ENCODE peak calls at places on chromosomes 4 and X, in ten cellular contexts. P is foreskin fibroblast; X is fibroblast of the aortic adventitia; S is fibroblast of lung; Q is left ventricle myocardium inferior; A is spleen; M is dorsolateral prefrontal cortex; J is transverse colon; U is CD8-positive, alpha-beta T cell; R is mucosa of descending colon. I is an unnamed sample.

GRCh38 chr4:100017627-100018310 is 67.7 kb upstream of the H2AZ1 start:
- DNase-seq in P (no peak), R (no peak), U (no peak), J (no peak), X (no peak), S (no peak), M (no peak), A (no peak), Q (no peak), I (peak; percentile 26)

GRCh38 chr4:38308728-38309315 is 348.6 kb downstream of the PTTG2 start:
- DNase-seq in Q (no peak), X (peak; percentile 43), M (no peak), U (no peak), P (peak; percentile 38), R (no peak), S (peak; percentile 78), A (no peak), J (no peak), I (no peak)

GRCh38 chr4:1043658-1044468 is 32.4 kb downstream of the FGFRL1 start:
- DNase-seq in M (peak; percentile 88), P (peak; percentile 100), A (peak; percentile 72), R (peak; percentile 68), S (peak; percentile 99), U (no peak), Q (peak; percentile 82), X (peak; percentile 99), J (peak; percentile 76), I (no peak)

GRCh38 chr4:72842323-72842722 is 227.2 kb downstream of the COX18 start:
- DNase-seq in M (no peak), U (no peak), J (no peak), P (no peak), Q (no peak), R (no peak), S (peak; percentile 52), X (peak; percentile 39), A (no peak), I (no peak)

GRCh38 chr4:128162434-128162833 is 101.3 kb downstream of the LARP1B start:
- DNase-seq in S (peak; percentile 44), X (peak; percentile 37), Q (no peak), R (no peak), J (no peak), U (no peak), A (no peak), M (no peak), P (peak; percentile 16), I (no peak)

GRCh38 chr4:130233377-130234047 is 1137.6 kb downstream of the C4orf33 start:
- DNase-seq in Q (no peak), J (no peak), X (peak; percentile 12), R (no peak), P (no peak), M (no peak), U (no peak), A (no peak), S (no peak), I (peak; percentile 38)

GRCh38 chr4:86247328-86247727 is 112.5 kb downstream of the MAPK10 start:
- DNase-seq in S (peak; percentile 6), P (no peak), J (no peak), R (no peak), A (no peak), X (no peak), U (no peak), Q (no peak), M (no peak), I (no peak)

GRCh38 chr4:159267940-159268327 is 165.1 kb downstream of the RAPGEF2 start:
- DNase-seq in U (no peak), J (no peak), S (peak; percentile 62), A (no peak), R (no peak), Q (no peak), P (no peak), X (peak; percentile 76), M (no peak), I (no peak)

GRCh38 chrX:17040711-17041110 is 94.3 kb downstream of the REPS2 start:
- DNase-seq in M (no peak), X (no peak), P (no peak), J (no peak), S (no peak), U (no peak), R (no peak), A (no peak), Q (no peak), I (no peak)

GRCh38 chr4:31104596-31104995 is 384.4 kb downstream of the PCDH7 start:
- DNase-seq in S (no peak), R (no peak), P (no peak), A (no peak), X (no peak), M (no peak), U (no peak), J (no peak), Q (no peak), I (no peak)

GRCh38 chrX:47562615-47563243 is 1.7 kb downstream of the ARAF start:
- DNase-seq in R (no peak), P (peak; percentile 56), M (no peak), A (peak; percentile 75), Q (no peak), U (no peak), X (peak; percentile 44), S (no peak), J (no peak), I (peak; percentile 56)
- TF ChIP-seq CTCF in R (no peak), P (peak; percentile 26), M (peak; percentile 35), A (no peak), Q (peak; percentile 43), U (no peak), X (peak; percentile 44), S (peak; percentile 12), J (peak; percentile 19), I (peak; percentile 41)

GRCh38 chr4:65669981-65670330 is 333 bp downstream of the EPHA5 start:
- DNase-seq in A (no peak), X (no peak), R (no peak), J (no peak), Q (no peak), P (no peak), S (no peak), U (no peak), M (no peak), I (no peak)

GRCh38 chr4:65671402-65671801 is 1.1 kb upstream of the EPHA5 start:
- DNase-seq in R (no peak), X (no peak), M (no peak), J (no peak), A (no peak), P (no peak), U (no peak), Q (no peak), S (no peak), I (no peak)

GRCh38 chr4:65669008-65669971 is 999 bp downstream of the EPHA5 start:
- DNase-seq in A (peak; percentile 58), M (peak; percentile 31), X (peak; percentile 67), S (peak; percentile 59), R (no peak), Q (no peak), P (no peak), J (no peak), U (no peak), I (no peak)

GRCh38 chr4:65668201-65669007 is 1.9 kb downstream of the EPHA5 start:
- DNase-seq in M (peak; percentile 64), R (peak; percentile 22), A (peak; percentile 62), U (no peak), J (no peak), S (peak; percentile 71), X (peak; percentile 67), Q (no peak), P (no peak), I (no peak)

GRCh38 chr4:65670331-65671031 is at the start of gene EPHA5:
- DNase-seq in Q (peak; percentile 47), R (peak; percentile 40), X (peak; percentile 94), J (no peak), A (peak; percentile 72), M (peak; percentile 87), S (peak; percentile 98), P (peak; percentile 11), U (no peak), I (no peak)
- H3K4me3 ChIP-seq in Q (peak within 1 kb of the TSS; percentile 61), R (no peak within 1 kb of the TSS), X (peak within 1 kb of the TSS; percentile 80), J (peak within 1 kb of the TSS; percentile 17), A (peak within 1 kb of the TSS; percentile 4), M (peak within 1 kb of the TSS; percentile 69), S (peak within 1 kb of the TSS; percentile 18), P (peak within 1 kb of the TSS; percentile 12), U (no peak within 1 kb of the TSS), I (no peak within 1 kb of the TSS)

GRCh38 chr4:120071192-120071795 is 4.6 kb upstream of the MAD2L1 start:
- DNase-seq in X (peak; percentile 87), R (no peak), A (peak; percentile 64), M (no peak), P (peak; percentile 79), Q (no peak), J (peak; percentile 30), U (no peak), S (peak; percentile 60), I (peak; percentile 73)
- TF ChIP-seq CTCF in X (peak; percentile 57), R (peak; percentile 35), A (peak; percentile 34), M (peak; percentile 70), P (peak; percentile 40), Q (peak; percentile 69), J (peak; percentile 20), U (peak; percentile 79), S (peak; percentile 26), I (peak; percentile 38)

DNA sequence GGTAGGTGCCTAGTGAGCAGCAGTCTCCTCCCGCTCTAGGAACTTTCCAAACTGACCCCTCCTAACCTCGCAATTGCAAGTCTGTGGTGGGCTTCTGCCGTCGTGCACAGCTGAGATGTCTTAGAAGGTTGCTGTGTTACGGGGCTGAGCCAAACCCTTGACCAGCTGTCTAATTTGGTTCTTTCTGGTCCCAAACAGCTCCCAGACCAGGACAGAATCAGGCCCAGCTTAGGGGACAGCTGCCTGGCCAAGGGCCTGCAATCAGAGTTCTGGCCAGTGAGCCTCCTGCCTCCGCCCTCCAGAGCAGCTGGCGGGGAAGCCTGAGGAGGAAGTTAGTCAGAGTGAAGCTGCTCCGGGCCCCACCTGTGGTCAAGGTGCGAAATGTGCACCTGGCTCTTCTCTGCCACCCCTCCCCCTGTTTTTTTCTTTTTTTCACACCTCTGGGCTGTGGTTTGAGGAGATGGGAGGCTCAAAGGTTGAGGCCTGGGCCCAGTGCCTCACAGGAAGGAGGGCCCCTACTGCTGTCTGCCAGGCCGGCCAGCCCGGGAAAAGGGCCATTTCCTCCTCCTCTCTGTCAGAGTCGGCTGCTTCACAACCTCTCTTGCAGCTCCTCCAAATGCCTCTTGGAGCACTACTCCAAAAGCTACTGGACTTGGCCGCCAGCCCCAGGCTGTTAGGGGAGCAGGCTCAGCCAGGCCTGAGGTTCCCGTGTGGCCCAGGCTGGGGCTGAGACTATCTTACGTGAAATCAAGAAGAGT is 4.2 kb upstream of the CXCR3 start:
- DNase-seq in X (peak; percentile 74), M (peak; percentile 73), Q (peak; percentile 77), R (peak; percentile 84), J (peak; percentile 87), P (peak; percentile 81), A (peak; percentile 90), U (peak; percentile 80), S (peak; percentile 72), I (peak; percentile 92)
- H3K4me3 ChIP-seq in X (no peak overlapping the region), M (no peak overlapping the region), Q (no peak overlapping the region), R (no peak overlapping the region), J (no peak overlapping the region), P (no peak overlapping the region), A (no peak overlapping the region), U (peak overlapping the region; percentile 21), S (no peak overlapping the region), I (peak overlapping the region; percentile 41)